ENCODE peak calls at places on chromosomes 11 and 22, in five cellular contexts. O, V, E, X and G are unnamed samples.

GRCh38 chr11:36817336-36817965 is 219.4 kb upstream of the RAG2 start:
- DNase-seq in O (no peak), V (no peak), E (no peak), X (peak; percentile 25), G (no peak)

GRCh38 chr22:20268350-20269012 is 363 bp upstream of the RTN4R start:
- DNase-seq in O (no peak), V (no peak), E (no peak), X (peak; percentile 11), G (no peak)

GRCh38 chr22:47008208-47008885 is 245.9 kb downstream of the TBC1D22A start:
- DNase-seq in O (no peak), V (no peak), E (no peak), X (no peak), G (no peak)

GRCh38 chr11:17865765-17866428 is 131.3 kb downstream of the KCNC1 start:
- DNase-seq in O (no peak), V (no peak), E (no peak), X (peak; percentile 30), G (no peak)

GRCh38 chr11:123381149-123381548 is 48.9 kb upstream of the GRAMD1B start:
- DNase-seq in O (no peak), V (no peak), E (no peak), X (no peak), G (no peak)

GRCh38 chr11:79691445-79691844 is 250.6 kb upstream of the TENM4 start:
- DNase-seq in O (no peak), V (no peak), E (no peak), X (no peak), G (no peak)

GRCh38 chr11:15905334-15905733 is 451.0 kb downstream of the SOX6 start:
- DNase-seq in O (no peak), V (no peak), E (no peak), X (no peak), G (peak; percentile 14)

GRCh38 chr11:79342236-79342635 is 98.6 kb downstream of the TENM4 start:
- DNase-seq in O (no peak), V (no peak), E (no peak), X (no peak), G (no peak)

GRCh38 chr11:80627364-80627763 is 1186.5 kb upstream of the TENM4 start:
- DNase-seq in O (no peak), V (no peak), E (no peak), X (no peak), G (no peak)